ENCODE peak calls at places on chromosomes 13 and 19, in seven cellular contexts. M is GM23338, T is cardiac fibroblast, G is choroid plexus epithelial cell, L is lower leg skin, U is NT2/D1, Z is astrocyte of the spinal cord. V is an unnamed sample.

GRCh38 chr19:5048091-5048726 is 79.3 kb downstream of the KDM4B start:
- DNase-seq in U (peak; percentile 80), M (peak; percentile 86), L (peak; percentile 97), Z (peak; percentile 79), G (peak; percentile 82), T (peak; percentile 87), V (peak; percentile 76)

GRCh38 chr19:3365447-3366103 is 808 bp upstream of the NFIC start:
- DNase-seq in T (peak; percentile 80), M (no peak), L (peak; percentile 95), G (peak; percentile 73), Z (peak; percentile 13), U (no peak), V (peak; percentile 89)

GRCh38 chr13:40787062-40787461 is 2.3 kb upstream of the SLC25A15 start:
- DNase-seq in Z (peak; percentile 29), L (no peak), G (peak; percentile 61), M (no peak), U (no peak), T (no peak), V (peak; percentile 2)

GRCh38 chr13:112727581-112727980 is 37.7 kb downstream of the ATP11A start:
- DNase-seq in T (no peak), L (no peak), M (peak; percentile 40), G (no peak), U (no peak), Z (no peak), V (no peak)

GRCh38 chr19:11446652-11447301 is 11.3 kb downstream of the PRKCSH start:
- DNase-seq in Z (no peak), U (no peak), M (peak; percentile 79), G (peak; percentile 40), T (peak; percentile 43), L (no peak), V (no peak)

GRCh38 chr19:29667941-29668340 is 2.7 kb downstream of the PLEKHF1 start:
- DNase-seq in Z (no peak), T (no peak), U (no peak), L (peak; percentile 71), G (no peak), M (no peak), V (no peak)

GRCh38 chr19:55563261-55563690 is 17.4 kb downstream of the ZNF579 start:
- DNase-seq in L (no peak), U (no peak), M (no peak), G (peak; percentile 13), Z (no peak), T (peak; percentile 70), V (no peak)

GRCh38 chr13:114130131-114130707 is 2.2 kb downstream of the RASA3 start:
- DNase-seq in Z (no peak), T (no peak), G (no peak), M (no peak), L (no peak), U (no peak), V (no peak)

GRCh38 chr19:22602631-22603272 is 31.4 kb upstream of the ZNF492 start:
- DNase-seq in T (no peak), G (no peak), U (no peak), Z (no peak), M (no peak), L (no peak), V (peak; percentile 40)

GRCh38 chr13:76921516-76921915 is 26.8 kb upstream of the ACOD1 start:
- DNase-seq in T (peak; percentile 80), L (no peak), G (no peak), Z (no peak), U (no peak), M (no peak), V (no peak)

GRCh38 chr13:102643656-102644055 is 46.9 kb downstream of the TPP2 start:
- DNase-seq in G (peak; percentile 11), Z (no peak), M (no peak), T (no peak), L (no peak), U (no peak), V (no peak)

GRCh38 chr13:31982540-31982939 is 49.0 kb upstream of the FRY start:
- DNase-seq in T (peak; percentile 90), M (no peak), Z (peak; percentile 93), U (no peak), G (peak; percentile 98), L (no peak), V (peak; percentile 86)

GRCh38 chr13:91745962-91746361 is 347.5 kb downstream of the GPC5 start:
- DNase-seq in M (no peak), T (no peak), U (no peak), L (no peak), G (no peak), Z (no peak), V (no peak)

GRCh38 chr13:27482996-27483395 is 32.6 kb upstream of the MTIF3 start:
- DNase-seq in G (no peak), Z (no peak), T (no peak), U (no peak), L (peak; percentile 26), M (no peak), V (peak; percentile 52)

GRCh38 chr19:16445238-16446107 is 26.3 kb downstream of the EPS15L1 start:
- DNase-seq in T (no peak), U (no peak), G (peak; percentile 55), M (no peak), L (no peak), Z (peak; percentile 52), V (no peak)

GRCh38 chr13:109667754-109668360 is 118.5 kb downstream of the IRS2 start:
- DNase-seq in G (no peak), M (no peak), U (peak; percentile 25), Z (no peak), T (no peak), L (no peak), V (no peak)

GRCh38 chr13:41107104-41107571 is 25.5 kb downstream of the KBTBD6 start:
- DNase-seq in U (no peak), G (no peak), L (no peak), Z (no peak), T (no peak), M (peak; percentile 11), V (no peak)

GRCh38 chr13:30031488-30031887 is 181.1 kb upstream of the UBL3 start:
- DNase-seq in M (no peak), T (no peak), L (no peak), G (no peak), U (no peak), Z (no peak), V (no peak)

GRCh38 chr13:22940736-22941135 is 240.0 kb upstream of the SGCG start:
- DNase-seq in L (no peak), M (no peak), Z (no peak), G (no peak), U (no peak), T (no peak), V (no peak)

GRCh38 chr19:45446295-45446694 is 21.5 kb upstream of the FOSB start:
- DNase-seq in U (no peak), G (peak; percentile 71), L (no peak), M (peak; percentile 71), Z (peak; percentile 53), T (peak; percentile 67), V (no peak)

GRCh38 chr19:57903298-57904174 is 12.9 kb downstream of the ZNF417 start:
- DNase-seq in G (peak; percentile 67), T (peak; percentile 71), Z (peak; percentile 26), L (peak; percentile 9), U (no peak), M (peak; percentile 73), V (no peak)

DNA sequence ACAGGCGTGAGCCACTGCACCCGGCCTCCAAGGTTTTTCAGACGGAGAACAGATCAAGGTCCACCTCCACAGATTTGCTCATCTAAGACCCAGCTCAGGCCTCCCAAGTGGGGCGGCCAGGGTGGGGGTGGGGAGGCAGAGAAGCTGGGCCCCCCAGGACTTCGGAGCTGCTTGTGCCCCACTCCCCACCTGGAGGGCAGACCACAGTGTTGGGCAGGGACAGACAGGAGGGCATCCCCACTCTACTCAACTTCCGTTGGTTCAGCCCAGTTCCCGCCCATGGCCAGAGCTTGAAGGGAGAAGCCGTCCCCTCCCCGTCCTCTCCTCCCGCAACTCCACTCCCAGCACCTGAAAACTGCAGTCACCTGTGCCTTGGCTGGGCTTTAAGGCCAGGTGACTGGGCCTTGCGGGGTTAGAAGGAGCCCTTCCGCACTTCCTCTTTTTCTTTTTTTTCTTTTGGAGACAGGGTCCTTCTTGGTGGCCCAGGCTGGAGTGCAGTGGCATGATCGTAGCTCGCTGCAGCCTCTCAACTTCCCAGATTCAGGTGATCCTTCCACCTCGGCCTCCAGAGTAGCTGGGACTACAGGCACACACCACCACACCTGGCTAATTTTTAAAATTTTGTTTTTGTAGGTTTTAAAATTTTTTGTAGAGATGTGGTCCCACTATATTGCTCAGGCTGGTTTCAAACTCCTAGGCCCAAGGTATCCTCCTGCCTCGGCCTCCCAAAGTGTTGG is 734 bp upstream of the LRRC8E start:
- DNase-seq in M (peak; percentile 48), T (no peak), U (no peak), G (no peak), L (no peak), Z (no peak), V (no peak)
- H3K4me3 ChIP-seq in M (peak overlapping the region; percentile 78), T (no peak overlapping the region), U (peak overlapping the region; percentile 27), G (no peak overlapping the region), L (no peak overlapping the region), Z (no peak overlapping the region), V (no peak overlapping the region)

DNA sequence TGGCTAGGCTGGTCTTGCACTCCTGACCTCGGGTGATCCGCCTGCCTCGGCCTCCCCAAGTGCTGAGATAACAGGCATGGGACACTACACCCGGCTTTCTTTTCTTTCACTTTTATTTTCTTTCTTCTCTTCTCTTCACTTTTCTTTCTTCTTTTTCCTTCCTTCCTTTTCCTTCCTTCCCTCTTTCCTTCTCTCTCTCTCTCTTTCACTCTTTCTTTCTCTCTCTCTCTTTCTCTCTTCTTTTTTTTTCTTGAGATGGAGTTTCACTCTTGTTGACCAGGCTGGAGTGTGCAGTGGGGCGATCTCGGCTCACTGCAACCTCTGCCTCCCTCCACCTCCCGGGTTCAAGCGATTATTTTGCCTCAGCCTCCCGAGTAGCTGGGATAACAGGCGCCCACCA is 812 bp upstream of the ZNF493 start:
- DNase-seq in T (no peak), M (no peak), L (no peak), U (no peak), G (no peak), Z (no peak), V (no peak)
- H3K4me3 ChIP-seq in T (no peak overlapping the region), M (no peak overlapping the region), L (no peak overlapping the region), U (no peak overlapping the region), G (no peak overlapping the region), Z (no peak overlapping the region), V (no peak overlapping the region)

GRCh38 chr13:38863536-38863935 is 127.1 kb downstream of the STOML3 start:
- DNase-seq in M (no peak), G (no peak), T (no peak), Z (no peak), L (no peak), U (no peak), V (no peak)
- H3K4me3 ChIP-seq in M (no peak overlapping the region), G (no peak overlapping the region), T (no peak overlapping the region), Z (no peak overlapping the region), L (no peak overlapping the region), U (no peak overlapping the region), V (no peak overlapping the region)

GRCh38 chr19:1453525-1454371 is 3.8 kb downstream of the APC2 start:
- DNase-seq in G (no peak), U (no peak), L (no peak), T (peak; percentile 44), Z (no peak), M (peak; percentile 56), V (no peak)

GRCh38 chr19:1452802-1453524 is 3.0 kb downstream of the APC2 start:
- DNase-seq in M (peak; percentile 1), Z (no peak), T (no peak), G (no peak), L (no peak), U (no peak), V (no peak)

GRCh38 chr19:1450735-1451669 is 1.1 kb downstream of the APC2 start:
- DNase-seq in T (no peak), Z (no peak), L (no peak), U (no peak), G (no peak), M (no peak), V (no peak)

GRCh38 chr19:1449467-1450442 is at the start of gene APC2:
- DNase-seq in T (no peak), Z (peak; percentile 22), G (peak; percentile 35), L (no peak), M (peak; percentile 95), U (no peak), V (no peak)

GRCh38 chr19:1451916-1452801 is 2.2 kb downstream of the APC2 start:
- DNase-seq in M (peak; percentile 79), U (no peak), G (no peak), T (no peak), L (no peak), Z (no peak), V (no peak)
- H3K4me3 ChIP-seq in M (no peak overlapping the region), U (no peak overlapping the region), G (no peak overlapping the region), T (no peak overlapping the region), L (no peak overlapping the region), Z (no peak overlapping the region), V (no peak overlapping the region)